ENCODE peak calls at places on chromosomes 13 and 19, in four cellular contexts. E is neural crest cell, P is fibroblast of the aortic adventitia, B is A549. M is an unnamed sample.

GRCh38 chr13:36986462-36987240 is 12.5 kb downstream of the ALG5 start:
- DNase-seq in P (no peak), E (no peak), B (no peak), M (no peak)

GRCh38 chr19:45508931-45509691 is 1.8 kb downstream of the VASP start:
- DNase-seq in B (peak; percentile 92), E (peak; percentile 41), P (peak; percentile 37), M (no peak)

GRCh38 chr13:51840917-51841316 is 4.1 kb downstream of the TMEM272 start:
- DNase-seq in E (no peak), P (no peak), B (no peak), M (no peak)

GRCh38 chr13:102903659-102904407 is 58.0 kb downstream of the ERCC5 start:
- DNase-seq in P (peak; percentile 26), B (peak; percentile 3), E (peak; percentile 6), M (no peak)

GRCh38 chr19:49150944-49151243 is 4.3 kb downstream of the HRC start:
- DNase-seq in E (no peak), B (no peak), P (no peak), M (no peak)

GRCh38 chr19:50008532-50008931 is 16.6 kb downstream of the VRK3 start:
- DNase-seq in P (no peak), B (no peak), E (peak; percentile 28), M (no peak)

GRCh38 chr19:55368701-55369563 is 1.3 kb downstream of the IL11 start:
- DNase-seq in E (no peak), P (peak; percentile 52), B (no peak), M (no peak)

GRCh38 chr13:26881154-26881553 is 120.6 kb upstream of the GPR12 start:
- DNase-seq in B (no peak), P (peak; percentile 13), E (no peak), M (no peak)

GRCh38 chr19:50320596-50320995 is 8.6 kb downstream of the KCNC3 start:
- DNase-seq in P (no peak), E (no peak), B (no peak), M (no peak)

GRCh38 chr19:55546822-55547614 is 1.7 kb upstream of the SBK3 start:
- DNase-seq in B (no peak), P (peak; percentile 51), E (no peak), M (no peak)

GRCh38 chr19:48424694-48425219 is 21.0 kb upstream of the GRWD1 start:
- DNase-seq in B (peak; percentile 92), E (no peak), P (peak; percentile 56), M (no peak)

GRCh38 chr13:67094952-67095351 is 135.2 kb downstream of the PCDH9 start:
- DNase-seq in P (no peak), B (no peak), E (no peak), M (no peak)

GRCh38 chr13:27040826-27041108 is 130.8 kb downstream of the USP12 start:
- DNase-seq in P (no peak), B (no peak), E (no peak), M (no peak)

GRCh38 chr19:14114854-14115253 is 2.7 kb downstream of the PRKACA start:
- DNase-seq in B (peak; percentile 48), P (no peak), E (peak; percentile 21), M (no peak)

GRCh38 chr19:35144600-35145436 is 1.8 kb downstream of the FXYD7 start:
- DNase-seq in B (peak; percentile 92), E (no peak), P (no peak), M (no peak)

GRCh38 chr13:69720278-69720983 is 387.2 kb upstream of the ATXN8OS start:
- DNase-seq in E (no peak), P (no peak), B (no peak), M (no peak)

DNA sequence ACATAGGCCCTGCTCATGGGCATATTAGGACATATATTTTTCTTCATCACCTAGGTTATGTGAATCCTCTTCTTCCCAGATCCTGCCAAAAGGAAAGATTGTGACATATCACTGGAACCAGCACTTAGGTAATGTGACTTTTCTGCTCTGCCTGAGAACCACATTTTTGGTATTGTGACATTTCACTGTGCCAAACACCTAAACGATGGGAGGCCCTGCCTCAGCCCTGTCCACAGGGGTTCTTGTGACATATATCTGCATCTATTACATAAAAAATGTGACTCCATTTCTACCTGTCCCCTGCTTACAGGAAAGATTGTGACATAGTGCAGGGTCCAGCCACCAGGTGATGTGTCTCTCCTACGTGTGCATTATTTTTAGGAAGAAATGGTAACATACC is 18.5 kb upstream of the ZNF730 start:
- DNase-seq in E (no peak), B (no peak), P (no peak), M (no peak)
- TF ChIP-seq CTCF in E (no peak), B (no peak), P (no peak), M (no peak)

DNA sequence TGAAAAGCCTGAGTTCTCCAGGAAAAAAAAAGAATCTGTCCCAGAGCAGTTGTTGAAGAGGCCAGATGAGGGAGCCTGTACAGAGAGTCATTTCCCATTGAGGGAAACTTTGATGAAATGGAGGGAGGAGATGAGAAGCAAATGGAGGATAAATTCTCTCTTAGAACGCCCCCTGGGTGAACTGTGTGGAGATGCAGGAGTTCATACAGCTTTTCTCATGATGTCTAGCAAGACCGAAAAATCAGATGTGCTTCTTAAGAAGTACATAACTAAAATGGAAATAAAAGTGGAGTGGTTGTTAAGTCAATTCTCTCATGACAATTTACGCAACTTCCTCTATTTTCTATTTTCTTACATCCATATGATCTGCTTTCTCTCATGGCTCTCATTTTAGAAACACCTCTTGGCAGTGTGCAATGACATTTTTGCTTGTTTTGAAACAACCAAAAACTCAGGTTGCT is 1263.1 kb downstream of the PCDH9 start:
- DNase-seq in E (no peak), P (peak; percentile 74), B (peak; percentile 10), M (no peak)
- TF ChIP-seq CTCF in E (peak; percentile 56), P (peak; percentile 47), B (peak; percentile 22), M (peak; percentile 49)

GRCh38 chr19:31613683-31614219 is 264.5 kb upstream of the TSHZ3 start:
- DNase-seq in P (no peak), B (no peak), E (no peak), M (no peak)
- TF ChIP-seq CTCF in P (no peak), B (no peak), E (peak; percentile 14), M (no peak)

DNA sequence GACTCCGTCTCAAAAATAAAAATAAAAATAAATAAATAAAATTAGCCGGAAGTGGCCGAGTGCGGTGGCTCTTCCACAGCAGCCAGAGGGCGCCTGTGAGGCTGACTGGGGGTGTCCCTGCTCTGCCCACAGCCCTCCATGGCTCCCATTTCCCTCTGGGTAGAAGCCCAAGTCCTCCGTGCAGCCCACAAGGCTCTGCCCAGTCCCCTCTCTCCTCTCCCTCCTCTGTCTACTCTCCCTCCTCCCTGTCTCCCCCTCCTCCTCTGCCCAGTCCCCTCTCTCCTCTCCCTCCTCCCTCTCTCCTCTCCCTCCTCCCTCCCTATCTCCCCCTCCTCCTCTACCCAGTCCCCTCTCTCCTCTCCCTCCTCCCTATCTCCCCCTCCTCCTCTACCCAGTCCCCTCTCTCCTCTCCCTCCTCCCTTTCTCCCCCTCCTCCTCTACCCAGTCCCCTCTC is 20.4 kb downstream of the MISP start:
- DNase-seq in E (peak; percentile 43), B (no peak), P (peak; percentile 47), M (no peak)
- TF ChIP-seq CTCF in E (peak; percentile 63), B (peak; percentile 44), P (peak; percentile 68), M (peak; percentile 67)

DNA sequence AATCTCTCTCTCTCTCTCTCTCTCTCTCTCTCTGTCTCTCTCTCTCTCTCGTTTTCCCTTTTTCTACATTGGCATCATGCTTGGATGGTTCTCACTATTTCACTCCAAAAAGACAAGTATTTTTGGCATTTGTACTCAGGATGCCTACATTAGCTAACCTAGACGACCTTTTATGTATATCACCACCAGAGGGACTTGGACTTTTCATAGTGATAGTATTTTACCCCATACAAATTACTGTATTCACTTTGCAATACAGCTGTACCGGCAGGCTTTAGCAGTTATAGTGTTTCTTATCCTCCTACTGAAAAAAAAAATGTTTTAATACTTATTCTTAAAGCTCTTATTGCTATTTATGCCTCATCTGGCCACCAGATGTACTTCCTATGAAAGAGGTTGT is 687.2 kb upstream of the KLHL1 start:
- DNase-seq in B (no peak), E (no peak), P (no peak), M (no peak)
- TF ChIP-seq CTCF in B (no peak), E (peak; percentile 28), P (no peak), M (no peak)

GRCh38 chr13:112154301-112155060 is 87.5 kb downstream of the SOX1 start:
- DNase-seq in E (no peak), P (no peak), B (no peak), M (no peak)

GRCh38 chr13:112153364-112153763 is 86.4 kb downstream of the SOX1 start:
- DNase-seq in B (no peak), P (no peak), E (no peak), M (no peak)

GRCh38 chr13:112152846-112153245 is 85.9 kb downstream of the SOX1 start:
- DNase-seq in P (no peak), E (no peak), B (no peak), M (no peak)

GRCh38 chr13:112153846-112154245 is 86.9 kb downstream of the SOX1 start:
- DNase-seq in B (no peak), E (no peak), P (no peak), M (no peak)

GRCh38 chr13:112150352-112150751 is 83.4 kb downstream of the SOX1 start:
- DNase-seq in E (no peak), P (no peak), B (no peak), M (no peak)
- TF ChIP-seq CTCF in E (no peak), P (no peak), B (no peak), M (no peak)

DNA sequence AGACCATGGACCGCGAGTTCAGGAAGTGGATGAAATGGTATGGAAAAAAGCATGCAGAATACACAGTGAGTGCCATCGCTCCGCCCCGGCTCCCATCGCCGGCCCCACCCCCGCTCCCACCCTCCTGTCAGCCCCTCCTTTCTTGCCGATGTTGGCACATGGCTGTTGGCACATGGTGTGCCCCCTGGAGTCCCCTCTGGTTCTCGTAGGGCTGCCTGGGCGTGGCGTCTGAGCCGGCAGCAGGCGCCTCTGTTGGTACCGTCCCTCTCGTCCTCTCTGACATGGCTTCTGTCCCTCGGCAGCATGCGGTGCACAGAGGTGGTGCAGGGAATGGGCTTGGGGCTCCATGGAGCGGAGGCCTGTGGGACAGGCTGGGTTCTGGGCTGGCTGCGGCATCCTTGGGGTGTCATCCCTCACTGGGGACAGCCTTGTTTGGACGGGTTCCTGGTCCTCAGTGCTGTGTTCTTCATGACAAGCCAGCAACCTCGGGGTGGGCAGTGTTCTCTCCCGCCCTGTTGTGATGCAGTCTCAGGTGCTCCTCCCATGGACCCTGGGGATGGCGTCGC is 30.9 kb downstream of the DOT1L start:
- DNase-seq in E (no peak), B (no peak), P (no peak), M (no peak)
- TF ChIP-seq CTCF in E (no peak), B (no peak), P (no peak), M (no peak)

GRCh38 chr13:56706485-56706884 is 434.2 kb upstream of the PRR20A start:
- DNase-seq in E (no peak), B (no peak), P (no peak), M (no peak)
- TF ChIP-seq CTCF in E (no peak), B (no peak), P (no peak), M (no peak)

GRCh38 chr19:20278342-20278741 is 111.3 kb downstream of the ZNF486 start:
- DNase-seq in P (no peak), E (peak; percentile 2), B (no peak), M (no peak)
- TF ChIP-seq CTCF in P (no peak), E (peak; percentile 68), B (no peak), M (peak; percentile 59)